ENCODE peak calls at places on chromosomes 12 and 14, in ten cellular contexts. B, U, D, I, H, Q, F, M, V and N are unnamed samples.
A peak's percentile ranks its signal among the peaks of the same experiment; 100 is the strongest.

GRCh38 chr14:91519239-91520036 is 9.3 kb upstream of the PPP4R3A start:
- ATAC-seq in B (no peak), U (no peak), D (peak; percentile 90), I (no peak), H (no peak), Q (no peak), F (no peak), M (no peak), V (no peak), N (no peak)

GRCh38 chr12:93086288-93086727 is 157.2 kb upstream of the EEA1 start:
- ATAC-seq in B (no peak), U (no peak), D (no peak), I (no peak), H (no peak), Q (no peak), F (no peak), M (no peak), V (no peak), N (no peak)

GRCh38 chr14:22526210-22526609 is 62.8 kb downstream of the DAD1 start:
- ATAC-seq in B (no peak), U (no peak), D (no peak), I (no peak), H (no peak), Q (no peak), F (no peak), M (no peak), V (no peak), N (no peak)

GRCh38 chr12:85866929-85867776 is 6.9 kb upstream of the NTS start:
- ATAC-seq in B (peak; percentile 89), U (peak; percentile 83), D (peak; percentile 85), I (peak; percentile 64), H (peak; percentile 78), Q (peak; percentile 97), F (peak; percentile 60), M (peak; percentile 88), V (peak; percentile 92), N (peak; percentile 55)

GRCh38 chr14:64773046-64773445 is 68.8 kb downstream of the PLEKHG3 start:
- ATAC-seq in B (no peak), U (no peak), D (no peak), I (no peak), H (no peak), Q (no peak), F (no peak), M (no peak), V (no peak), N (no peak)

GRCh38 chr14:70254476-70254961 is 65.8 kb upstream of the SLC8A3 start:
- ATAC-seq in B (peak; percentile 72), U (no peak), D (peak; percentile 95), I (peak; percentile 92), H (no peak), Q (peak; percentile 81), F (peak; percentile 98), M (peak; percentile 94), V (peak; percentile 97), N (no peak)

GRCh38 chr12:66829660-66830325 is 150.9 kb upstream of the GRIP1 start:
- ATAC-seq in B (no peak), U (no peak), D (peak; percentile 17), I (no peak), H (no peak), Q (no peak), F (no peak), M (no peak), V (no peak), N (no peak)

GRCh38 chr14:54672688-54673087 is 105.8 kb downstream of the SAMD4A start:
- ATAC-seq in B (no peak), U (no peak), D (no peak), I (no peak), H (no peak), Q (no peak), F (no peak), M (no peak), V (no peak), N (no peak)

GRCh38 chr14:32507029-32507984 is 178.2 kb downstream of the AKAP6 start:
- ATAC-seq in B (no peak), U (no peak), D (no peak), I (peak; percentile 74), H (no peak), Q (no peak), F (no peak), M (no peak), V (no peak), N (no peak)

GRCh38 chr12:101824831-101825230 is 5.9 kb downstream of the GNPTAB start:
- ATAC-seq in B (no peak), U (no peak), D (no peak), I (no peak), H (no peak), Q (no peak), F (no peak), M (no peak), V (no peak), N (no peak)

GRCh38 chr12:53224268-53224896 is 7.6 kb downstream of the RARG start:
- ATAC-seq in B (no peak), U (no peak), D (no peak), I (no peak), H (no peak), Q (no peak), F (no peak), M (no peak), V (no peak), N (no peak)
- TF ChIP-seq CTCF in B (peak; percentile 20), U (no peak), D (no peak), I (peak; percentile 8), H (no peak), Q (no peak), F (no peak), M (no peak), V (no peak), N (no peak)

DNA sequence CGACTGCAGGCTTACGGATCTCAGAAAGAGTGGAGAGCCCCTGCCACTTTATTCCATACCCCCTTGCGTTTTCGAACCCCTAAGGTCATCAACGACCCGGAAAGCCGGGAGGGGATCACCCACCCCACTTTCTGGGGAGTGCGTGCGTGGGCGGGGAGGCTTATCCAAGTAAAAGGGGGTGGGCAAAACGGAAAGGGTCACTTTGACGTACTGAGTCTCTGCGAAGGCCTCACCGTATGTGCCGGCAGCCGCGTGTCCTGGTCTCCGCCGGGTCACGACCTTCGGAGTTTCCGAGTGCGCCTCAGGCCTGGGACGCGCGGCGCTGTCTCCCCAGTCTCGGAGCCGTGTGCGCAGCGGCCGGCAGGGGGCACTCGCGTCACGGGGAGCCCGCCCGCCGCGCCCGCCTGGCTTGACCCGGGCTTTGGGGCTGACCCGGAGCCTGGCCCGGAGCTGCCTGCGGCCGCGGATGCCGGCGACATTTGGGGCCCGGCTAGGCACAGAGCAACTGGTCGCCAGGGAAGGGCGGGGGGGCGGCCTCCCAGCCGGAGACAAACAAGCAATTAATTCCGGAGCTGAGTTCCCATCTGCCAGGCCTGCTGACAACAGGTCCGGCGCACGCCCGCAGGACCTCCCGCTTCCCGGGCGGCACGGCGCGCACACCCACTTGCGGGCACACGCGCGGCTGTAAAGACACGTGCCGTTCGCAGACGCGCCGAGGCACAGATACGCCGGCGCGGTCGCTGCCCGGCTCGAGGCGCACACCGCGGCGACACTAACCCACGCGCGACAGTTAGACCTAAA is 890 bp upstream of the KIF26A start:
- ATAC-seq in B (peak; percentile 85), U (peak; percentile 80), D (peak; percentile 92), I (peak; percentile 53), H (peak; percentile 62), Q (peak; percentile 93), F (peak; percentile 86), M (peak; percentile 82), V (peak; percentile 92), N (peak; percentile 79)
- H3K4me3 ChIP-seq in B (peak overlapping the region; percentile 47), U (peak overlapping the region; percentile 63), D (peak overlapping the region; percentile 26), I (peak overlapping the region; percentile 55), H (peak overlapping the region; percentile 71), Q (peak overlapping the region; percentile 50), F (no peak overlapping the region), M (peak overlapping the region; percentile 22), V (peak overlapping the region; percentile 33), N (peak overlapping the region; percentile 31)

GRCh38 chr12:51865757-51866270 is 17.3 kb upstream of the FIGNL2 start:
- ATAC-seq in B (no peak), U (no peak), D (no peak), I (no peak), H (no peak), Q (no peak), F (no peak), M (no peak), V (no peak), N (no peak)

GRCh38 chr12:51865470-51865745 is 16.9 kb upstream of the FIGNL2 start:
- ATAC-seq in B (no peak), U (no peak), D (no peak), I (no peak), H (no peak), Q (no peak), F (no peak), M (no peak), V (no peak), N (no peak)

GRCh38 chr12:51866324-51866723 is 17.8 kb upstream of the FIGNL2 start:
- ATAC-seq in B (no peak), U (no peak), D (no peak), I (no peak), H (no peak), Q (no peak), F (no peak), M (no peak), V (no peak), N (no peak)

GRCh38 chr12:51867796-51868428 is 19.4 kb upstream of the FIGNL2 start:
- ATAC-seq in B (no peak), U (no peak), D (no peak), I (no peak), H (no peak), Q (no peak), F (no peak), M (no peak), V (peak; percentile 20), N (no peak)

GRCh38 chr12:51866762-51867161 is 18.2 kb upstream of the FIGNL2 start:
- ATAC-seq in B (no peak), U (no peak), D (peak; percentile 68), I (no peak), H (no peak), Q (no peak), F (no peak), M (no peak), V (no peak), N (no peak)
- TF ChIP-seq CTCF in B (no peak), U (no peak), D (no peak), I (no peak), H (no peak), Q (no peak), F (no peak), M (no peak), V (no peak), N (no peak)

GRCh38 chr12:46365951-46366379 is 6.6 kb downstream of the SLC38A2 start:
- ATAC-seq in B (no peak), U (no peak), D (no peak), I (no peak), H (no peak), Q (no peak), F (peak; percentile 50), M (no peak), V (no peak), N (no peak)

GRCh38 chr12:46367351-46368029 is 5.1 kb downstream of the SLC38A2 start:
- ATAC-seq in B (no peak), U (no peak), D (no peak), I (no peak), H (no peak), Q (no peak), F (no peak), M (no peak), V (no peak), N (no peak)

GRCh38 chr12:46368138-46368537 is 4.4 kb downstream of the SLC38A2 start:
- ATAC-seq in B (no peak), U (no peak), D (no peak), I (no peak), H (no peak), Q (no peak), F (no peak), M (no peak), V (no peak), N (no peak)

GRCh38 chr12:46364777-46365580 is 7.6 kb downstream of the SLC38A2 start:
- ATAC-seq in B (no peak), U (peak; percentile 83), D (no peak), I (no peak), H (peak; percentile 70), Q (peak; percentile 61), F (peak; percentile 67), M (peak; percentile 68), V (peak; percentile 80), N (no peak)

GRCh38 chr12:46366771-46367170 is 5.8 kb downstream of the SLC38A2 start:
- ATAC-seq in B (no peak), U (no peak), D (no peak), I (no peak), H (no peak), Q (no peak), F (no peak), M (no peak), V (no peak), N (no peak)
- H3K4me3 ChIP-seq in B (peak overlapping the region; percentile 94), U (peak overlapping the region; percentile 94), D (no peak overlapping the region), I (peak overlapping the region; percentile 91), H (no peak overlapping the region), Q (peak overlapping the region; percentile 88), F (no peak overlapping the region), M (no peak overlapping the region), V (no peak overlapping the region), N (peak overlapping the region; percentile 93)